ENCODE peak calls at places on chromosomes 4 and X, in six cellular contexts. Y is adrenal gland; W is CD4-positive, CD25-positive, alpha-beta regulatory T cell; A is testis; B is aorta; N is H9. Z is an unnamed sample. For H3K27me3, the result is how much of the 10 kb centered on the place peaks cover.

GRCh38 chr4:108345862-108346530 is 177.3 kb upstream of the LEF1 start:
- DNase-seq in B (no peak), W (no peak), Y (no peak), N (no peak), A (no peak), Z (no peak)

GRCh38 chrX:24241822-24242648 is 71.8 kb downstream of the SUPT20HL2 start:
- DNase-seq in A (no peak), W (peak), Y (no peak), N (no peak), B (no peak), Z (no peak)

GRCh38 chr4:110798682-110799081 is 175.8 kb upstream of the PITX2 start:
- DNase-seq in W (no peak), A (peak), B (no peak), Y (no peak), N (no peak), Z (peak)

GRCh38 chrX:41480508-41481260 is 33.5 kb downstream of the NYX start:
- DNase-seq in N (no peak), W (no peak), A (no peak), B (no peak), Y (no peak), Z (no peak)

GRCh38 chr4:55253911-55254593 is 92.0 kb upstream of the SRD5A3 start:
- DNase-seq in N (no peak), Y (no peak), A (no peak), B (no peak), W (no peak), Z (no peak)

GRCh38 chrX:116232833-116233232 is 62.3 kb downstream of the AGTR2 start:
- DNase-seq in Y (no peak), B (no peak), A (no peak), N (no peak), W (no peak), Z (no peak)

GRCh38 chrX:120781416-120781815 is 94.2 kb downstream of the CT47B1 start:
- DNase-seq in N (no peak), A (no peak), B (no peak), Y (no peak), W (no peak), Z (no peak)

GRCh38 chrX:65697915-65698796 is 30.7 kb downstream of the MSN start:
- DNase-seq in A (no peak), B (no peak), W (peak), Y (peak), N (peak), Z (no peak)

GRCh38 chr4:99383833-99384392 is 31.4 kb upstream of the ADH1C start:
- DNase-seq in B (no peak), N (no peak), A (peak), Y (no peak), W (no peak), Z (peak)

GRCh38 chr4:8192748-8193738 is 6.0 kb upstream of the SH3TC1 start:
- DNase-seq in A (peak), Y (no peak), N (no peak), B (no peak), W (no peak), Z (no peak)

GRCh38 chrX:9560219-9560618 is 95.4 kb downstream of the TBL1X start:
- DNase-seq in W (no peak), A (no peak), Y (no peak), B (no peak), N (no peak), Z (no peak)

GRCh38 chr4:163191999-163192398 is 25.3 kb upstream of the NAF1 start:
- DNase-seq in W (no peak), N (no peak), Y (no peak), A (no peak), B (no peak), Z (no peak)

GRCh38 chr4:151955721-151956340 is 195.0 kb upstream of the GATB start:
- DNase-seq in B (no peak), W (no peak), Y (no peak), A (no peak), N (no peak), Z (no peak)

GRCh38 chr4:20273793-20274192 is 22.1 kb downstream of the SLIT2 start:
- DNase-seq in N (no peak), A (no peak), W (no peak), Y (no peak), B (peak), Z (no peak)

GRCh38 chr4:38957239-38957815 is 74.9 kb downstream of the TMEM156 start:
- DNase-seq in W (peak), A (no peak), B (no peak), Y (no peak), N (no peak), Z (no peak)

GRCh38 chr4:111854494-111855087 is 290.7 kb upstream of the FAM241A start:
- DNase-seq in B (no peak), A (peak), Y (peak), W (no peak), N (no peak), Z (no peak)

GRCh38 chr4:107578321-107578720 is 141.7 kb downstream of the PAPSS1 start:
- DNase-seq in B (no peak), A (no peak), W (no peak), N (no peak), Y (no peak), Z (no peak)

GRCh38 chrX:40058719-40059118 is 39.0 kb downstream of the BCOR start:
- DNase-seq in N (no peak), Y (no peak), B (peak), A (no peak), W (no peak), Z (no peak)

GRCh38 chr4:7863911-7864681 is 75.6 kb downstream of the AFAP1 start:
- DNase-seq in A (no peak), N (peak), Y (no peak), W (peak), B (no peak), Z (no peak)

GRCh38 chr4:6463311-6464289 is 8.8 kb downstream of the PPP2R2C start:
- DNase-seq in N (peak), W (no peak), B (peak), Y (no peak), A (peak), Z (peak)

DNA sequence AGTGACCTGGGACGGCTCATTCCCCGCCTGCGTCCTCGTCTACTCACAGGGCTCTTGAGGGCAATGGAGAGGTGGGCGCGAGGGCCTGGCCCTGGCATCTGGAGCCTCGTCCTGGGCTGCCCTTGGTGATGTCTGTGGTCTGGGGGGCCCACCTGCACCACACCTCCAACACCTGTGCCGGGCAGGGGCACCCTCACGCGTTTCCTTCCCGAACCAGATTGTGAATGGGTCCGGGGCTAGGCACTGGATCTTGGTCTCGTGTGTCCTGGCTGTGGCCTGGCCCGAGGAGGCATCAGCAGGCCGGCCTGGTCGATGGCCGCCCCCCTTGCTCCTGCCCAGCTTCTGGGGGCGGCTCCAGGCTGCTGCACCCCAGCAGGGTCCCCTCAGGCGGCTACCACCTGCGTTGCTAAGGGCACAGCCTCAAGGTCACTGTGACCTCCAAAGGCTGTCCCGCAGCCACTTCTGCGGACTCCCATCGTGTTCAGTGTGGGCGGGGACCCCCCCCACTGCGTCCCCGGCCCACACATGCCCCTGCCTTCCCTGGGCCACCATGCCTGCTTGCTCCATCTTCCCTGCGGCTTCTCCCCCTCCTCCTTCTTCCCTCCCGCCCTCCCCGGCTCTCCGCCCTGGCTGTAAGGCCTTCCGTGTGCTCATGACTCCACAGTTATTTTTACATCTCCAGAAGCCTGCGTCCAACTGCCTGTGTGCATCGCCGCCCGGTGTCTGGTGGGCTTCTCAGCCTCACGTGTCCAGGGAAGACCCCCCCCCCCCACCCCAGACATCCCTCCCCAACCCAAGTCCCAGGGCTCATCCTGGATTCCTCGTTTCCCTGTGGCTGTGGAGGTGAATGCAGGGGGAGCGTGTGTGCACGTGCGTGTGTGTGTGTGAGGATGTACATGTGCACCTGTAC is 3.8 kb downstream of the DOK7 start:
- DNase-seq in B (no peak), N (no peak), W (no peak), A (peak), Y (no peak), Z (no peak)
- H3K27me3 ChIP-seq in B (under half), N (under half), W (under half), A (under half), Y (under half), Z (half or more)

DNA sequence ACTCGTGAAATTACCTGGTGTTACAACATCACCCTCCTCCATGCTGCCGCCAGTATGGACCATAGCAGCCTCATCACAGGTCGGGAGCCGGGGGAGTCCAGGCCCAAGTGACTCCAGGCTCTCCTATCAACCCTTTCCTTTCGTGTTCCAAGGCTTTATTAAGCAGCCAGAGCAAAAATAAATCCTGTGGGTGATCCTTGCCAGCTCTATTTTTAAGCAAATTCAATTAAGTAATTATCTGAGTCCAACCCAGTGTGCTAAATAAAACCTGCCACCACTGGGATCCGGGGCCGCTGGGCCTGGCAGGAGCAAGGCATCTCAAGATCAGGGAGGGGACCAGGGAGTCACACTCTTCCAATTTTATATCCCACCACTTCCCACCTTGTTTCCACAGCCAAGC is 80.7 kb upstream of the PRPS1 start:
- DNase-seq in N (no peak), B (no peak), W (no peak), A (no peak), Y (no peak), Z (no peak)
- H3K27me3 ChIP-seq in N (under half), B (under half), W (under half), A (under half), Y (under half), Z (under half)

DNA sequence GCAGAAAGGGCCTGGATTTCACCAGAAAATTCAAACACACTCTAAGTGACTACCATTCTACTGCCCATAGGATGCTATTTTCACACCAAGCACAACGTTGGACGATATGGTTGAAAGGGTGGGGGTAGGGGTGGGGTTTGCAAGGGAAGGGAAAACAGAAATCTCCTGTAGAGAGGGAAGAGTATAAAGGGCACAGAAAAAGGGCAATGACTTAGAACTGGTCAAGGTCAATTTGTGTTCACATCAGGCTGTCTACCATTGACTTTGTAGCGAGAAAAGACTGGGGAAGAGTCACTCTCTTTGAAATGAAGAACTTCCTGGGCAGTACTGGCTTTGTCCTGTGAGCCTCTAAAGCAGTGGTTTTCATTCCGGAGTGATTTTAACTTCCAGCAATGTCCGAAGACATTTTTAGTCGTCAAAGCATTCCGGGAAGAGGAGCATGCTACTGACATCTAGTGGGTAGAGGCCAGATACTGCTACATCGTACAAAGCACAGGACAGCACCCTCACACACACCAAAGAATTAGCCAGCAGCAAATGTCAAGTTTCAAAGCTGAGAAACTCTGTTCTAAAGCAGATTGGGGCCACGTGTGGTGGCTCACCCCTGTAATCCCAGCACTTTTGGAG is 48.4 kb upstream of the SLC7A3 start:
- DNase-seq in W (no peak), N (peak), Y (no peak), A (no peak), B (no peak), Z (no peak)
- H3K27me3 ChIP-seq in W (under half), N (under half), Y (under half), A (under half), B (under half), Z (under half)

GRCh38 chrX:47169726-47170515 is 23.7 kb upstream of the UBA1 start:
- DNase-seq in Y (peak), A (peak), N (peak), B (peak), W (no peak), Z (peak)

GRCh38 chrX:47170861-47171692 is 22.6 kb upstream of the UBA1 start:
- DNase-seq in Y (peak), W (no peak), N (no peak), B (peak), A (no peak), Z (peak)

GRCh38 chrX:47171996-47172395 is 21.6 kb upstream of the UBA1 start:
- DNase-seq in N (no peak), Y (peak), B (no peak), W (no peak), A (no peak), Z (peak)

GRCh38 chrX:47168495-47169073 is 23.6 kb downstream of the RBM10 start:
- DNase-seq in Y (peak), A (no peak), N (no peak), W (no peak), B (peak), Z (peak)

GRCh38 chrX:47169273-47169672 is 24.3 kb downstream of the RBM10 start:
- DNase-seq in W (no peak), N (peak), B (peak), Y (peak), A (no peak), Z (peak)
- H3K27me3 ChIP-seq in W (under half), N (under half), B (under half), Y (under half), A (under half), Z (under half)

GRCh38 chrX:12138366-12139313 is at the start of gene FRMPD4:
- DNase-seq in N (peak), W (no peak), A (peak), B (peak), Y (no peak), Z (no peak)
- H3K27me3 ChIP-seq in N (under half), W (under half), A (under half), B (under half), Y (under half), Z (under half)

DNA sequence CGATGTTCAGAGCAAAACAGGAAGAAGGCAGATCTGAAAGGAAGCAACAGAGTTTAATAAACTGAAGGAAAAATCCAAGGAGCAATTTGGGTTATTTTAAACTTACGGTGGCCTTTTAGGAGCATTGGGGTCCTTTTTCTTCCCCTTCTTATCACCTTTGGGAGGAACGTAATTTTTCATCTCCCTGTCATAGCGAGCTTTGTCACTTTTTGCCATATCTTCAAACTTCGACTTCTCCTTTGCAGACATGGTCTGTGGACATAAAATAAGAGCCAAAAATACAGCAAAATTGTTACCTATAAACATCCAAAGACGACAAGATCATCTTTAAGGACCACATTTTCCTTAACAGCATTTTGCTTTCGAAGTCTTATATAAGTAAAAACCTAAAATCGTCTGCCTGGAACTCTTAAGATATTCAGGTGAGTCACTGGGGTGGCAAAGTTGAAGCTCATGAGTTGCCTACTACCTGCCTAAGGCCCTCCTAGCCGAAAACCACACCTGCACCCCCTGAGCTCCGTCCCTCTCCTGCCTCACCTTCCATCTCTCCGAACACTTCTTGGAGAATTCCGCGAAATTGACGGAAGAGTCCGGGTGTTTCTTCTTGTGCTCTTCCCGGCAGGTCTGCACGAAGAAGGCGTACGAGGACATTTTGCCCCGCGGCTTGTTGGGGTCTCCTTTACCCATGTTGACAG is 1.0 kb downstream of the HMGB2 start:
- DNase-seq in B (no peak), Y (no peak), W (no peak), A (no peak), N (no peak), Z (no peak)
- H3K27me3 ChIP-seq in B (under half), Y (under half), W (under half), A (under half), N (under half), Z (under half)

GRCh38 chrX:131041652-131042051 is 16.5 kb upstream of the ARHGAP36 start:
- DNase-seq in B (no peak), A (no peak), Y (no peak), N (no peak), W (no peak), Z (no peak)

GRCh38 chrX:131040781-131041180 is 17.4 kb upstream of the ARHGAP36 start:
- DNase-seq in N (no peak), B (no peak), A (no peak), Y (no peak), W (no peak), Z (no peak)

GRCh38 chrX:131046596-131046995 is 11.6 kb upstream of the ARHGAP36 start:
- DNase-seq in B (no peak), W (no peak), Y (no peak), N (no peak), A (no peak), Z (no peak)

GRCh38 chrX:131045786-131046185 is 12.4 kb upstream of the ARHGAP36 start:
- DNase-seq in B (no peak), Y (no peak), N (no peak), A (no peak), W (no peak), Z (no peak)
- H3K27me3 ChIP-seq in B (under half), Y (under half), N (under half), A (under half), W (under half), Z (under half)